ENCODE peak calls at places on chromosomes 3 and 15, in six cellular contexts. Q is NB4; B is PC-3; S is AG09309; U is adrenal gland; K is CD8-positive, alpha-beta memory T cell. C is an unnamed sample.

GRCh38 chr3:52483577-52484495 is 11.3 kb upstream of the STAB1 start:
- DNase-seq in Q (no peak), B (no peak), S (peak; percentile 71), U (no peak), K (no peak), C (peak; percentile 60)

GRCh38 chr15:75431682-75432081 is 19.8 kb downstream of the SIN3A start:
- DNase-seq in Q (no peak), B (no peak), S (no peak), U (no peak), K (no peak), C (no peak)

GRCh38 chr3:36842275-36842674 is 77.9 kb upstream of the DCLK3 start:
- DNase-seq in Q (no peak), B (no peak), S (no peak), U (no peak), K (no peak), C (no peak)

GRCh38 chr3:157111578-157111977 is 48.4 kb downstream of the CCNL1 start:
- DNase-seq in Q (no peak), B (no peak), S (no peak), U (no peak), K (no peak), C (no peak)

GRCh38 chr3:126679318-126679751 is 24.4 kb upstream of the TXNRD3 start:
- DNase-seq in Q (peak; percentile 75), B (peak; percentile 84), S (no peak), U (peak; percentile 84), K (peak; percentile 61), C (peak; percentile 91)

GRCh38 chr3:187610926-187611545 is 59.2 kb downstream of the SST start:
- DNase-seq in Q (no peak), B (no peak), S (peak; percentile 14), U (no peak), K (no peak), C (no peak)

GRCh38 chr3:180311242-180311641 is 274.5 kb upstream of the PEX5L start:
- DNase-seq in Q (no peak), B (peak; percentile 70), S (no peak), U (no peak), K (no peak), C (no peak)

GRCh38 chr3:13414040-13414729 is 5.9 kb downstream of the NUP210 start:
- DNase-seq in Q (peak; percentile 97), B (peak; percentile 51), S (no peak), U (no peak), K (peak; percentile 62), C (no peak)

GRCh38 chr3:180329187-180329586 is 272.8 kb upstream of the TTC14 start:
- DNase-seq in Q (no peak), B (no peak), S (no peak), U (no peak), K (no peak), C (no peak)

GRCh38 chr15:33584797-33585196 is 274.0 kb downstream of the RYR3 start:
- DNase-seq in Q (no peak), B (peak; percentile 69), S (no peak), U (peak; percentile 62), K (no peak), C (peak; percentile 7)

GRCh38 chr3:149941186-149941585 is 29.5 kb downstream of the PFN2 start:
- DNase-seq in Q (no peak), B (no peak), S (no peak), U (no peak), K (no peak), C (peak; percentile 34)

DNA sequence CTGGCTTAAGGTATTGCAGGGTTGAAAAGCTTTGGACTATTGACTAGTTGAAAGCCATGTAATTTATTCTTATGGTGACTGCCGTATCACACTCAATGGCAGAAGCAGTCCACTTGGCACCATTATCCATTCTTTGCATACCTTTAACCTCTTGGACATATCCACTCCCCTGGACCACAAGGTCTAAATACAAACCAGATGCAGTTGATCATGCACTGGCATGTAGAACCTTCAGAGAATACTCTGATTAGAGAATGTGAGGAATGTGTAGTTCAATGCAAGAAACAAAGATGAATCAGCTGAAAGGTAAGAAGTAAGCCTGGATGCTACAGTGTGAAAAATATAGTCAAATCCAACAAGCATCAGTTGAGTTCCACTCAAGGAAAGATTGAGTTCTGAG is 93.1 kb downstream of the FRMD5 start:
- DNase-seq in Q (no peak), B (peak; percentile 53), S (peak; percentile 7), U (no peak), K (no peak), C (peak; percentile 74)
- H3K4me3 ChIP-seq in Q (no peak overlapping the region), B (peak overlapping the region; percentile 32), S (no peak overlapping the region), U (no peak overlapping the region), K (no peak overlapping the region), C (no peak overlapping the region)

GRCh38 chr3:154678271-154678670 is 248.3 kb upstream of the GPR149 start:
- DNase-seq in Q (no peak), B (no peak), S (no peak), U (no peak), K (no peak), C (no peak)

GRCh38 chr3:154684440-154684839 is 254.4 kb upstream of the GPR149 start:
- DNase-seq in Q (no peak), B (no peak), S (no peak), U (no peak), K (no peak), C (no peak)

GRCh38 chr3:154684021-154684420 is 254.0 kb upstream of the GPR149 start:
- DNase-seq in Q (peak; percentile 18), B (no peak), S (no peak), U (no peak), K (no peak), C (no peak)
- H3K4me3 ChIP-seq in Q (no peak overlapping the region), B (no peak overlapping the region), S (no peak overlapping the region), U (no peak overlapping the region), K (no peak overlapping the region), C (no peak overlapping the region)

GRCh38 chr3:184738982-184739381 is 27.1 kb upstream of the MAGEF1 start:
- DNase-seq in Q (no peak), B (no peak), S (no peak), U (no peak), K (no peak), C (no peak)

GRCh38 chr3:184741259-184741556 is 29.3 kb upstream of the MAGEF1 start:
- DNase-seq in Q (no peak), B (no peak), S (no peak), U (no peak), K (no peak), C (no peak)

GRCh38 chr3:184738519-184738890 is 26.6 kb upstream of the MAGEF1 start:
- DNase-seq in Q (no peak), B (no peak), S (no peak), U (no peak), K (no peak), C (no peak)

GRCh38 chr3:184740509-184741258 is 28.8 kb upstream of the MAGEF1 start:
- DNase-seq in Q (peak; percentile 63), B (peak; percentile 80), S (no peak), U (no peak), K (no peak), C (peak; percentile 65)

DNA sequence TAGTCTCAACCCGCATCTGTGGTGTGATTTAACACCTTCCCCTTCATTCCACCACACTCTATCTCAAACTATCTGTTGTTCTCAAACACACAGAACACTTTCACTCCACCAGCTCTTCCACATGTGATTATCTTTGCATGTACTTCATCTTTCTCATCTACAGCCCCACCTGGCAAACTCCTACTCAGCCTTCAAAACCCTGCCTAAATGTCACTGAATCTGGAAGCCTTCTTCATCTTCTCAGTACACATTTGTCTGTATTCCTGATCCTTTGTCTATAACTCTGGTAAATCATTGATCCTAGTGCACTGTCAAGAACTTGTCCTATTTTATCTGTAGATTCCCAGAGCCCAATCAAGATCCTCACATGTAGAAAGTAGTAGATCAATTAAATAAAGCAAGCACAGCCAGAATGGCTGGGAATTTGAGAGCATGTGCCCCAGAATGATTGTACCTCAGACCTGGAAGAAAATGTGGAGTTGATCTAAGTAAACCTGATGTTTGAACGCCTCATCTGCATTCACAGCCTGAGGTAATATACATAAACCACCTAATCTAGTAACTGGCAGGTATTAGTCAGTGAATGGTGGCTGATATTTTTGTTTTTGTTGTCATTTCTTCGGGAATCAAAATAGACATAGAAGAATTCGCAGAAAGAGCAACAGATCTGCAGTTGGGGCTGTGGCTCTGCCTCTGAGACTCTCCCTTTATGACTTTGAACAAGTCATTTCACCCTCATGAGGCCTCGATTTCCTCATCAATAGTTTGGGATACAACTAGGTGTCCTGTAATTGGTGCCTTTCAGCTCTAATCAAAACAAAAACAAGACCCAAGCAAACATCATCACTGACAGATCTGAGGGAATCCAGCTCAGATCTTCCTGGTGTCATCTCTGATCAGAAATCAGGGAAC is 28.0 kb upstream of the MAGEF1 start:
- DNase-seq in Q (no peak), B (no peak), S (no peak), U (no peak), K (no peak), C (no peak)
- H3K4me3 ChIP-seq in Q (no peak overlapping the region), B (no peak overlapping the region), S (no peak overlapping the region), U (no peak overlapping the region), K (no peak overlapping the region), C (no peak overlapping the region)

DNA sequence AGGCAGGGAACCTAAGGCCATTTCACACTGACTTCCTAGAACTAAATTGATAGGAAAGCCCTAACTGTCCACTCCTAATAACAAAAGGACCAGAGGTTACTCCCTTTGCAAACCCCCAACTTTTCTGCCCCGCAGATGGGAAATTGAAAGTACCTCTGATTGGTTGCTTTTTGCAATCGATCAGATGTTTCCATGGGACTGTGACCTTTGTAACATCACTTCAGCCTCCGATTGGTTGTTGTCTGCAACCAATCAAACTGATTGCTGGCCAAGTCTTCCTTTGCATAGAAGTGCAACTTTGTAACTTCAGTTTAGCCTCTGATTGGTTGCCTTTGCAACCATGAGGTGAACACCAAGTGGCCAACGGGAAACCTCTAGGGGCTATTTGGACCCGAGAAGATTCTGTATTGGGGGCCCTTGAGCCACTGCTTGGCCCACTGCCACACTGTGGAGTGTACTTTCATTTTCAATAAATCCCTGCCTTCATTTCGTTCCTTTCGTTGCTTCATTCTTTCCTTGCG is 11.3 kb upstream of the KNL1 start:
- DNase-seq in Q (peak; percentile 88), B (peak; percentile 59), S (no peak), U (peak; percentile 53), K (no peak), C (peak; percentile 34)
- H3K4me3 ChIP-seq in Q (peak overlapping the region; percentile 51), B (peak overlapping the region; percentile 62), S (peak overlapping the region; percentile 19), U (no peak overlapping the region), K (no peak overlapping the region), C (peak overlapping the region; percentile 8)